ENCODE peak calls at places on chromosomes 6 and 20, in five cellular contexts. D is osteocyte; K is GM23248; O is PC-9; Q is activated T-cell treated with anti-CD3 and anti-CD28 coated beads, Interleukin-2, amount 50 U/mL, for 72 hours. F is an unnamed sample.

GRCh38 chr6:28597924-28598323 is 72.2 kb downstream of the GPX5 start:
- DNase-seq in D (no peak), K (peak), O (peak), Q (no peak), F (no peak)

GRCh38 chr6:111555041-111555440 is 50.6 kb downstream of the TRAF3IP2 start:
- DNase-seq in D (no peak), K (peak), O (no peak), Q (no peak), F (no peak)

GRCh38 chr6:158818008-158818579 is 1.1 kb downstream of the EZR start:
- DNase-seq in D (peak), K (peak), O (peak), Q (peak), F (peak)

GRCh38 chr6:48068326-48069191 is 42.4 kb downstream of the PTCHD4 start:
- DNase-seq in D (no peak), K (peak), O (no peak), Q (no peak), F (peak)

GRCh38 chr6:52958546-52959255 is 36.4 kb downstream of the GSTA4 start:
- DNase-seq in D (no peak), K (no peak), O (no peak), Q (no peak), F (no peak)

GRCh38 chr6:35272005-35272404 is 12.5 kb downstream of the ZNF76 start:
- DNase-seq in D (no peak), K (no peak), O (no peak), Q (no peak), F (no peak)

GRCh38 chr6:3825331-3825831 is 23.8 kb upstream of the FAM50B start:
- DNase-seq in D (peak), K (peak), O (peak), Q (no peak), F (no peak)

GRCh38 chr6:150641398-150642139 is 41.9 kb downstream of the PLEKHG1 start:
- DNase-seq in D (no peak), K (peak), O (no peak), Q (no peak), F (no peak)

GRCh38 chr6:132466952-132467351 is 46.0 kb downstream of the STX7 start:
- DNase-seq in D (no peak), K (peak), O (no peak), Q (no peak), F (no peak)

GRCh38 chr6:14066782-14067406 is 50.7 kb upstream of the CD83 start:
- DNase-seq in D (no peak), K (peak), O (no peak), Q (no peak), F (no peak)

GRCh38 chr6:142902636-142903053 is 42.3 kb downstream of the HIVEP2 start:
- DNase-seq in D (peak), K (peak), O (peak), Q (peak), F (peak)

GRCh38 chr6:126976263-126976797 is 142.1 kb upstream of the RSPO3 start:
- DNase-seq in D (no peak), K (no peak), O (no peak), Q (no peak), F (no peak)

GRCh38 chr20:17453592-17453991 is 77.6 kb downstream of the BFSP1 start:
- DNase-seq in D (no peak), K (no peak), O (no peak), Q (no peak), F (no peak)

GRCh38 chr6:79506251-79506650 is 31.0 kb downstream of the LCA5 start:
- DNase-seq in D (no peak), K (peak), O (no peak), Q (no peak), F (no peak)

GRCh38 chr20:7855545-7855944 is 84.7 kb downstream of the HAO1 start:
- DNase-seq in D (no peak), K (peak), O (no peak), Q (no peak), F (no peak)